ENCODE peak calls at places on chromosomes 12 and 14, in six cellular contexts. One of them, this sample, is unnamed.
A peak's percentile ranks its signal among the peaks of the same experiment; 100 is the strongest.

GRCh38 chr12:117339104-117339503 is 22.3 kb downstream of the NOS1 start:
- DNase-seq in CD4-positive, CD25-positive, alpha-beta regulatory T cell: no peak
- DNase-seq in left ventricle myocardium inferior: no peak
- DNase-seq in AML-193: no peak
- DNase-seq in endodermal cell: no peak
- DNase-seq in heart right ventricle: no peak
- DNase-seq in this sample: no peak

GRCh38 chr14:93619176-93619793 is 169.0 kb downstream of the PRIMA1 start:
- DNase-seq in CD4-positive, CD25-positive, alpha-beta regulatory T cell: peak; percentile 36
- DNase-seq in left ventricle myocardium inferior: no peak
- DNase-seq in endodermal cell: peak; percentile 72
- DNase-seq in AML-193: peak; percentile 10
- DNase-seq in heart right ventricle: peak; percentile 45
- DNase-seq in this sample: peak; percentile 81

GRCh38 chr12:45224311-45224710 is 8.4 kb downstream of the ANO6 start:
- DNase-seq in endodermal cell: no peak
- DNase-seq in AML-193: no peak
- DNase-seq in CD4-positive, CD25-positive, alpha-beta regulatory T cell: no peak
- DNase-seq in left ventricle myocardium inferior: no peak
- DNase-seq in heart right ventricle: no peak
- DNase-seq in this sample: no peak

GRCh38 chr12:104653730-104654328 is 197.1 kb downstream of the CHST11 start:
- DNase-seq in AML-193: no peak
- DNase-seq in heart right ventricle: no peak
- DNase-seq in CD4-positive, CD25-positive, alpha-beta regulatory T cell: peak; percentile 40
- DNase-seq in endodermal cell: peak; percentile 87
- DNase-seq in left ventricle myocardium inferior: no peak
- DNase-seq in this sample: no peak

GRCh38 chr12:24561882-24562760 is 386.8 kb downstream of the BCAT1 start:
- DNase-seq in AML-193: no peak
- DNase-seq in heart right ventricle: peak; percentile 48
- DNase-seq in left ventricle myocardium inferior: peak; percentile 71
- DNase-seq in CD4-positive, CD25-positive, alpha-beta regulatory T cell: no peak
- DNase-seq in endodermal cell: peak; percentile 94
- DNase-seq in this sample: no peak

GRCh38 chr12:75665216-75665615 is 153.8 kb upstream of the KRR1 start:
- DNase-seq in AML-193: no peak
- DNase-seq in CD4-positive, CD25-positive, alpha-beta regulatory T cell: no peak
- DNase-seq in heart right ventricle: no peak
- DNase-seq in endodermal cell: no peak
- DNase-seq in left ventricle myocardium inferior: no peak
- DNase-seq in this sample: no peak

GRCh38 chr12:103801709-103802585 is 39.1 kb downstream of the NT5DC3 start:
- DNase-seq in CD4-positive, CD25-positive, alpha-beta regulatory T cell: no peak
- DNase-seq in AML-193: no peak
- DNase-seq in left ventricle myocardium inferior: no peak
- DNase-seq in endodermal cell: peak; percentile 42
- DNase-seq in heart right ventricle: no peak
- DNase-seq in this sample: no peak

GRCh38 chr14:77979171-77979570 is 179.3 kb downstream of the ADCK1 start:
- DNase-seq in CD4-positive, CD25-positive, alpha-beta regulatory T cell: no peak
- DNase-seq in heart right ventricle: no peak
- DNase-seq in endodermal cell: peak; percentile 22
- DNase-seq in left ventricle myocardium inferior: no peak
- DNase-seq in AML-193: no peak
- DNase-seq in this sample: no peak

GRCh38 chr12:132109741-132110140 is 34.4 kb downstream of the DDX51 start:
- DNase-seq in left ventricle myocardium inferior: no peak
- DNase-seq in heart right ventricle: no peak
- DNase-seq in AML-193: no peak
- DNase-seq in endodermal cell: peak; percentile 18
- DNase-seq in CD4-positive, CD25-positive, alpha-beta regulatory T cell: no peak
- DNase-seq in this sample: no peak

GRCh38 chr12:10668526-10668925 is 5.3 kb downstream of the STYK1 start:
- DNase-seq in left ventricle myocardium inferior: no peak
- DNase-seq in heart right ventricle: no peak
- DNase-seq in CD4-positive, CD25-positive, alpha-beta regulatory T cell: peak; percentile 7
- DNase-seq in endodermal cell: no peak
- DNase-seq in AML-193: no peak
- DNase-seq in this sample: no peak

GRCh38 chr14:52348796-52349195 is 34.7 kb downstream of the PTGER2 start:
- DNase-seq in endodermal cell: no peak
- DNase-seq in left ventricle myocardium inferior: no peak
- DNase-seq in AML-193: no peak
- DNase-seq in CD4-positive, CD25-positive, alpha-beta regulatory T cell: no peak
- DNase-seq in heart right ventricle: no peak
- DNase-seq in this sample: no peak

GRCh38 chr14:67480011-67480410 is 8.5 kb downstream of the TMEM229B start:
- DNase-seq in CD4-positive, CD25-positive, alpha-beta regulatory T cell: no peak
- DNase-seq in left ventricle myocardium inferior: no peak
- DNase-seq in heart right ventricle: no peak
- DNase-seq in endodermal cell: no peak
- DNase-seq in AML-193: no peak
- DNase-seq in this sample: no peak

GRCh38 chr12:21248679-21249078 is 86.0 kb downstream of the SLCO1A2 start:
- DNase-seq in CD4-positive, CD25-positive, alpha-beta regulatory T cell: peak; percentile 4
- DNase-seq in left ventricle myocardium inferior: no peak
- DNase-seq in endodermal cell: no peak
- DNase-seq in AML-193: peak; percentile 19
- DNase-seq in heart right ventricle: no peak
- DNase-seq in this sample: no peak

GRCh38 chr12:18799561-18799960 is 61.6 kb downstream of the CAPZA3 start:
- DNase-seq in AML-193: no peak
- DNase-seq in endodermal cell: no peak
- DNase-seq in left ventricle myocardium inferior: no peak
- DNase-seq in heart right ventricle: no peak
- DNase-seq in CD4-positive, CD25-positive, alpha-beta regulatory T cell: no peak
- DNase-seq in this sample: no peak

GRCh38 chr14:98022541-98023520 is 1225.6 kb downstream of the VRK1 start:
- DNase-seq in heart right ventricle: no peak
- DNase-seq in CD4-positive, CD25-positive, alpha-beta regulatory T cell: no peak
- DNase-seq in endodermal cell: peak; percentile 45
- DNase-seq in AML-193: no peak
- DNase-seq in left ventricle myocardium inferior: no peak
- DNase-seq in this sample: no peak